ENCODE peak calls at places on chromosomes 1 and 21, in ten cellular contexts. T, I, Y, W, K, L, Q, P, C and M are unnamed samples.

GRCh38 chr1:164912290-164912689 is 353.3 kb downstream of the PBX1 start:
- DNase-seq in T (no peak), I (no peak), Y (no peak), W (no peak), K (no peak), L (no peak), Q (no peak), P (no peak), C (no peak), M (no peak)

GRCh38 chr1:87334351-87335174 is 5.9 kb downstream of the LMO4 start:
- DNase-seq in T (no peak), I (no peak), Y (peak; percentile 50), W (no peak), K (peak; percentile 80), L (peak; percentile 63), Q (no peak), P (peak; percentile 39), C (no peak), M (peak; percentile 49)

GRCh38 chr1:21886486-21887215 is 50.5 kb downstream of the HSPG2 start:
- DNase-seq in T (no peak), I (no peak), Y (no peak), W (no peak), K (no peak), L (no peak), Q (no peak), P (no peak), C (no peak), M (no peak)

GRCh38 chr1:182962554-182963115 is 9.7 kb upstream of the SHCBP1L start:
- DNase-seq in T (peak; percentile 91), I (peak; percentile 93), Y (peak; percentile 88), W (peak; percentile 67), K (peak; percentile 89), L (no peak), Q (peak; percentile 90), P (peak; percentile 83), C (peak; percentile 30), M (peak; percentile 92)

GRCh38 chr1:19035356-19036048 is 79.0 kb upstream of the IFFO2 start:
- DNase-seq in T (peak; percentile 36), I (no peak), Y (no peak), W (no peak), K (no peak), L (peak; percentile 42), Q (no peak), P (no peak), C (no peak), M (no peak)

GRCh38 chr1:116411784-116412479 is 38.9 kb downstream of the ATP1A1 start:
- DNase-seq in T (no peak), I (peak; percentile 73), Y (no peak), W (no peak), K (no peak), L (no peak), Q (no peak), P (no peak), C (no peak), M (peak; percentile 18)

GRCh38 chr1:3481836-3482589 is 27.5 kb downstream of the ARHGEF16 start:
- DNase-seq in T (no peak), I (peak; percentile 80), Y (no peak), W (no peak), K (no peak), L (no peak), Q (no peak), P (no peak), C (no peak), M (no peak)

GRCh38 chr1:246450485-246451251 is 56.4 kb downstream of the SMYD3 start:
- DNase-seq in T (no peak), I (peak; percentile 69), Y (peak; percentile 73), W (peak; percentile 9), K (peak; percentile 75), L (no peak), Q (no peak), P (peak; percentile 68), C (peak; percentile 5), M (peak; percentile 55)

GRCh38 chr1:54400321-54400720 is 5.9 kb downstream of the SSBP3 start:
- DNase-seq in T (no peak), I (peak; percentile 22), Y (no peak), W (no peak), K (no peak), L (no peak), Q (no peak), P (no peak), C (no peak), M (no peak)

GRCh38 chr1:156616463-156616862 is 2.8 kb upstream of the HAPLN2 start:
- DNase-seq in T (no peak), I (peak; percentile 28), Y (peak; percentile 40), W (no peak), K (peak; percentile 91), L (no peak), Q (no peak), P (peak; percentile 55), C (no peak), M (peak; percentile 76)

GRCh38 chr1:164614316-164614715 is 55.3 kb downstream of the PBX1 start:
- DNase-seq in T (no peak), I (no peak), Y (no peak), W (no peak), K (no peak), L (no peak), Q (no peak), P (peak; percentile 8), C (no peak), M (no peak)

GRCh38 chr1:67586596-67586995 is 98.4 kb upstream of the GADD45A start:
- DNase-seq in T (no peak), I (no peak), Y (no peak), W (no peak), K (no peak), L (no peak), Q (no peak), P (no peak), C (no peak), M (no peak)

GRCh38 chr1:201409440-201409839 is 10.3 kb upstream of the LAD1 start:
- DNase-seq in T (no peak), I (no peak), Y (no peak), W (no peak), K (no peak), L (no peak), Q (no peak), P (no peak), C (no peak), M (no peak)

GRCh38 chr21:28207776-28208175 is 784.9 kb downstream of the LTN1 start:
- DNase-seq in T (no peak), I (no peak), Y (no peak), W (no peak), K (peak; percentile 57), L (no peak), Q (no peak), P (no peak), C (no peak), M (no peak)

GRCh38 chr1:58779837-58780585 is 3.8 kb downstream of the JUN start:
- DNase-seq in T (no peak), I (peak; percentile 84), Y (peak; percentile 57), W (no peak), K (peak; percentile 94), L (no peak), Q (no peak), P (peak; percentile 94), C (no peak), M (peak; percentile 88)